ENCODE peak calls at places on chromosomes 11 and 22, in five cellular contexts. Y is activated naive CD4-positive, alpha-beta T cell treated with anti-CD3 and anti-CD28 coated beads for 36 hours; P is head of caudate nucleus; R is iris pigment epithelial cell; D is memory B cell. C is an unnamed sample.

GRCh38 chr11:12793506-12793905 is 119.3 kb downstream of the TEAD1 start:
- DNase-seq in Y (no peak), P (no peak), R (no peak), D (no peak), C (no peak)

GRCh38 chr11:45852018-45852711 is 4.9 kb downstream of the CRY2 start:
- DNase-seq in Y (no peak), P (peak), R (no peak), D (no peak), C (peak)

GRCh38 chr11:34653851-34654490 is 33.1 kb downstream of the EHF start:
- DNase-seq in Y (peak), P (no peak), R (peak), D (no peak), C (peak)

GRCh38 chr11:60756307-60757032 is at the start of gene MS4A15:
- DNase-seq in Y (peak), P (no peak), R (peak), D (no peak), C (no peak)

GRCh38 chr22:43534916-43535315 is 123.1 kb downstream of the MPPED1 start:
- DNase-seq in Y (no peak), P (no peak), R (no peak), D (no peak), C (no peak)

GRCh38 chr11:117232911-117233409 is 489 bp downstream of the RNF214 start:
- DNase-seq in Y (peak), P (peak), R (no peak), D (no peak), C (no peak)

GRCh38 chr22:19480173-19480568 is 451 bp downstream of the CDC45 start:
- DNase-seq in Y (no peak), P (no peak), R (no peak), D (no peak), C (no peak)

GRCh38 chr22:37824674-37825641 is 1.8 kb downstream of the GALR3 start:
- DNase-seq in Y (no peak), P (peak), R (peak), D (no peak), C (no peak)

GRCh38 chr11:68840661-68841653 is 759 bp downstream of the CPT1A start:
- DNase-seq in Y (peak), P (peak), R (peak), D (peak), C (no peak)

GRCh38 chr11:86244063-86244521 is 461 bp upstream of the EED start:
- DNase-seq in Y (peak), P (peak), R (peak), D (no peak), C (peak)

GRCh38 chr11:8006349-8006977 is 19.3 kb downstream of the EIF3F start:
- DNase-seq in Y (peak), P (peak), R (peak), D (peak), C (peak)